ENCODE peak calls at places on chromosomes 2 and 18, in seven cellular contexts. E is AG08395; P is NCI-H1436; Y is activated T-helper 9 cell treated with anti-CD3 and anti-CD28 coated beads, Interleukin-2, amount 50 U/mL, for 16 hours; Z is fibroblast of the aortic adventitia; B is non-pigmented ciliary epithelial cell; A is left cardiac atrium. G is an unnamed sample.

GRCh38 chr18:36089001-36089400 is 21.6 kb upstream of the RPRD1A start:
- DNase-seq in Y (no peak), B (no peak), P (no peak), E (no peak), A (no peak), Z (no peak), G (no peak)

GRCh38 chr2:36485521-36485920 is 112.4 kb downstream of the FEZ2 start:
- DNase-seq in E (peak; percentile 56), P (no peak), B (peak; percentile 76), Z (peak; percentile 96), A (peak; percentile 44), Y (no peak), G (no peak)

GRCh38 chr2:224086226-224086911 is 47.3 kb upstream of the SERPINE2 start:
- DNase-seq in A (peak; percentile 38), E (peak; percentile 93), P (no peak), Y (no peak), B (peak; percentile 82), Z (peak; percentile 98), G (no peak)

GRCh38 chr2:106359512-106359911 is 108.7 kb downstream of the RGPD3 start:
- DNase-seq in Y (no peak), B (no peak), Z (no peak), P (no peak), A (no peak), E (no peak), G (no peak)

GRCh38 chr18:36522503-36522902 is 225.0 kb downstream of the FHOD3 start:
- DNase-seq in A (no peak), Z (no peak), Y (no peak), P (no peak), E (no peak), B (no peak), G (no peak)

GRCh38 chr2:83531211-83531610 is 927.9 kb downstream of the SUCLG1 start:
- DNase-seq in Y (no peak), Z (no peak), P (no peak), E (no peak), A (no peak), B (no peak), G (no peak)

GRCh38 chr2:215362562-215362904 is 50.7 kb downstream of the ATIC start:
- DNase-seq in Z (no peak), E (no peak), A (no peak), Y (no peak), P (no peak), B (no peak), G (no peak)

GRCh38 chr2:227052879-227053278 is 111.1 kb downstream of the COL4A4 start:
- DNase-seq in P (peak; percentile 89), A (no peak), B (no peak), E (no peak), Y (no peak), Z (no peak), G (no peak)

GRCh38 chr2:180604077-180604476 is 376.3 kb upstream of the UBE2E3 start:
- DNase-seq in Y (no peak), Z (peak; percentile 7), P (no peak), E (peak; percentile 7), B (no peak), A (no peak), G (no peak)

GRCh38 chr2:52879561-52879960 is 888.0 kb upstream of the CHAC2 start:
- DNase-seq in A (no peak), E (no peak), Z (no peak), Y (no peak), B (no peak), P (no peak), G (no peak)

GRCh38 chr18:43060020-43060419 is 55.5 kb downstream of the RIT2 start:
- DNase-seq in A (no peak), Z (peak; percentile 10), P (no peak), Y (no peak), B (peak; percentile 18), E (no peak), G (no peak)

GRCh38 chr18:12637901-12638633 is 19.8 kb downstream of the SPIRE1 start:
- DNase-seq in E (peak; percentile 41), B (no peak), Z (peak; percentile 93), A (no peak), Y (no peak), P (no peak), G (no peak)

GRCh38 chr2:230717595-230717994 is 5.0 kb downstream of the CAB39 start:
- DNase-seq in Z (no peak), E (no peak), Y (no peak), A (no peak), B (no peak), P (no peak), G (no peak)

GRCh38 chr2:65057391-65058052 is 1.3 kb downstream of the CEP68 start:
- DNase-seq in P (no peak), Y (peak; percentile 29), B (no peak), E (peak; percentile 20), Z (peak; percentile 48), A (no peak), G (peak; percentile 38)

GRCh38 chr18:73774836-73775509 is 372.7 kb downstream of the FBXO15 start:
- DNase-seq in Y (no peak), E (no peak), Z (peak; percentile 35), B (no peak), P (no peak), A (peak; percentile 28), G (no peak)

GRCh38 chr2:207938886-207939285 is 86.4 kb downstream of the PLEKHM3 start:
- DNase-seq in A (no peak), Y (no peak), Z (no peak), B (no peak), P (no peak), E (no peak), G (no peak)

GRCh38 chr2:17752892-17753802 is 463 bp downstream of the SMC6 start:
- DNase-seq in E (peak; percentile 28), A (peak; percentile 59), Z (peak; percentile 43), Y (peak; percentile 38), P (peak; percentile 22), B (no peak), G (no peak)

GRCh38 chr2:188713961-188714360 is 260.2 kb upstream of the COL3A1 start:
- DNase-seq in A (no peak), Z (no peak), Y (no peak), P (no peak), E (no peak), B (no peak), G (no peak)

GRCh38 chr2:233773854-233774253 is 4.3 kb upstream of the MROH2A start:
- DNase-seq in Y (no peak), A (no peak), Z (no peak), B (no peak), P (no peak), E (no peak), G (no peak)

GRCh38 chr18:69257861-69258458 is 142.7 kb upstream of the DOK6 start:
- DNase-seq in B (peak; percentile 65), Y (no peak), E (peak; percentile 84), P (no peak), Z (peak; percentile 85), A (no peak), G (no peak)

GRCh38 chr18:75124967-75125358 is 84.0 kb downstream of the PTGR3 start:
- DNase-seq in E (no peak), P (no peak), Z (no peak), A (no peak), B (no peak), Y (no peak), G (no peak)

GRCh38 chr2:188898261-188898660 is 75.9 kb upstream of the COL3A1 start:
- DNase-seq in A (no peak), Z (no peak), B (no peak), E (peak; percentile 14), P (no peak), Y (no peak), G (no peak)

G was measured in activated naive CD8-positive, alpha-beta T cell treated with anti-CD3 and anti-CD28 coated beads, Interleukin-2, amount 50 U/mL, for 16 hours.